ENCODE peak calls at places on chromosomes 5 and 9, in five cellular contexts. One of them, this sample, is unnamed.

GRCh38 chr9:115524467-115525059 is 406.6 kb upstream of the TNC start:
- DNase-seq in NCI-H1694 treated with DMSO at 0.1 percent for 48 hours: peak
- DNase-seq in C1 segment of cervical spinal cord: no peak
- DNase-seq in mesenchymal stem cell: peak
- DNase-seq in NCI-H1417: peak
- DNase-seq in this sample: peak

GRCh38 chr5:145539201-145539600 is 295.9 kb downstream of the PRELID2 start:
- DNase-seq in NCI-H1417: no peak
- DNase-seq in C1 segment of cervical spinal cord: no peak
- DNase-seq in NCI-H1694 treated with DMSO at 0.1 percent for 48 hours: no peak
- DNase-seq in mesenchymal stem cell: no peak
- DNase-seq in this sample: no peak

GRCh38 chr9:109745335-109746283 is 34.4 kb upstream of the PALM2AKAP2 start:
- DNase-seq in NCI-H1417: peak
- DNase-seq in NCI-H1694 treated with DMSO at 0.1 percent for 48 hours: no peak
- DNase-seq in mesenchymal stem cell: peak
- DNase-seq in C1 segment of cervical spinal cord: no peak
- DNase-seq in this sample: no peak

GRCh38 chr5:174414315-174414710 is 310.1 kb upstream of the MSX2 start:
- DNase-seq in C1 segment of cervical spinal cord: no peak
- DNase-seq in mesenchymal stem cell: no peak
- DNase-seq in NCI-H1417: no peak
- DNase-seq in NCI-H1694 treated with DMSO at 0.1 percent for 48 hours: no peak
- DNase-seq in this sample: no peak

GRCh38 chr9:131179561-131180219 is 54.3 kb downstream of the NUP214 start:
- DNase-seq in NCI-H1417: no peak
- DNase-seq in C1 segment of cervical spinal cord: no peak
- DNase-seq in NCI-H1694 treated with DMSO at 0.1 percent for 48 hours: no peak
- DNase-seq in mesenchymal stem cell: peak
- DNase-seq in this sample: no peak

GRCh38 chr5:123844873-123845272 is 332.9 kb downstream of the CSNK1G3 start:
- DNase-seq in mesenchymal stem cell: peak
- DNase-seq in C1 segment of cervical spinal cord: no peak
- DNase-seq in NCI-H1417: no peak
- DNase-seq in NCI-H1694 treated with DMSO at 0.1 percent for 48 hours: no peak
- DNase-seq in this sample: no peak

GRCh38 chr5:57719216-57719615 is 236.6 kb upstream of the ACTBL2 start:
- DNase-seq in NCI-H1694 treated with DMSO at 0.1 percent for 48 hours: no peak
- DNase-seq in NCI-H1417: no peak
- DNase-seq in mesenchymal stem cell: no peak
- DNase-seq in C1 segment of cervical spinal cord: no peak
- DNase-seq in this sample: no peak

GRCh38 chr9:136695955-136696354 is 8.7 kb upstream of the AGPAT2 start:
- DNase-seq in NCI-H1417: peak
- DNase-seq in C1 segment of cervical spinal cord: no peak
- DNase-seq in NCI-H1694 treated with DMSO at 0.1 percent for 48 hours: no peak
- DNase-seq in mesenchymal stem cell: no peak
- DNase-seq in this sample: no peak

GRCh38 chr5:129904102-129904666 is at the start of gene CHSY3:
- DNase-seq in NCI-H1417: peak
- DNase-seq in NCI-H1694 treated with DMSO at 0.1 percent for 48 hours: no peak
- DNase-seq in mesenchymal stem cell: peak
- DNase-seq in C1 segment of cervical spinal cord: peak
- DNase-seq in this sample: peak

GRCh38 chr5:42650111-42650510 is 106.5 kb upstream of the CCDC152 start:
- DNase-seq in mesenchymal stem cell: no peak
- DNase-seq in C1 segment of cervical spinal cord: no peak
- DNase-seq in NCI-H1417: no peak
- DNase-seq in NCI-H1694 treated with DMSO at 0.1 percent for 48 hours: no peak
- DNase-seq in this sample: no peak

GRCh38 chr5:5203441-5203840 is 63.3 kb downstream of the ADAMTS16 start:
- DNase-seq in C1 segment of cervical spinal cord: no peak
- DNase-seq in NCI-H1694 treated with DMSO at 0.1 percent for 48 hours: no peak
- DNase-seq in mesenchymal stem cell: no peak
- DNase-seq in NCI-H1417: no peak
- DNase-seq in this sample: no peak

GRCh38 chr5:36607114-36607561 is 732 bp downstream of the SLC1A3 start:
- DNase-seq in C1 segment of cervical spinal cord: no peak
- DNase-seq in mesenchymal stem cell: peak
- DNase-seq in NCI-H1694 treated with DMSO at 0.1 percent for 48 hours: no peak
- DNase-seq in NCI-H1417: peak
- DNase-seq in this sample: no peak

GRCh38 chr5:57128325-57128724 is 45.5 kb upstream of the GPBP1 start:
- DNase-seq in C1 segment of cervical spinal cord: no peak
- DNase-seq in mesenchymal stem cell: no peak
- DNase-seq in NCI-H1694 treated with DMSO at 0.1 percent for 48 hours: no peak
- DNase-seq in NCI-H1417: no peak
- DNase-seq in this sample: no peak

GRCh38 chr5:11000517-11001353 is 239.7 kb upstream of the DAP start:
- DNase-seq in mesenchymal stem cell: no peak
- DNase-seq in NCI-H1417: no peak
- DNase-seq in NCI-H1694 treated with DMSO at 0.1 percent for 48 hours: no peak
- DNase-seq in C1 segment of cervical spinal cord: no peak
- DNase-seq in this sample: no peak

GRCh38 chr5:68225188-68225910 is 9.8 kb downstream of the PIK3R1 start:
- DNase-seq in NCI-H1417: no peak
- DNase-seq in NCI-H1694 treated with DMSO at 0.1 percent for 48 hours: no peak
- DNase-seq in mesenchymal stem cell: peak
- DNase-seq in C1 segment of cervical spinal cord: no peak
- DNase-seq in this sample: no peak

GRCh38 chr5:647311-647710 is 35.2 kb downstream of the CEP72 start:
- DNase-seq in C1 segment of cervical spinal cord: no peak
- DNase-seq in NCI-H1694 treated with DMSO at 0.1 percent for 48 hours: no peak
- DNase-seq in NCI-H1417: no peak
- DNase-seq in mesenchymal stem cell: no peak
- DNase-seq in this sample: no peak

GRCh38 chr9:111886983-111887718 is 9.5 kb upstream of the UGCG start:
- DNase-seq in mesenchymal stem cell: no peak
- DNase-seq in C1 segment of cervical spinal cord: no peak
- DNase-seq in NCI-H1417: no peak
- DNase-seq in NCI-H1694 treated with DMSO at 0.1 percent for 48 hours: no peak
- DNase-seq in this sample: no peak

GRCh38 chr9:125748511-125749099 is 1.4 kb downstream of the PBX3 start:
- DNase-seq in C1 segment of cervical spinal cord: peak
- DNase-seq in NCI-H1417: peak
- DNase-seq in mesenchymal stem cell: peak
- DNase-seq in NCI-H1694 treated with DMSO at 0.1 percent for 48 hours: no peak
- DNase-seq in this sample: no peak

GRCh38 chr9:107068581-107068980 is 205.6 kb downstream of the ZNF462 start:
- DNase-seq in NCI-H1417: no peak
- DNase-seq in mesenchymal stem cell: no peak
- DNase-seq in NCI-H1694 treated with DMSO at 0.1 percent for 48 hours: no peak
- DNase-seq in C1 segment of cervical spinal cord: no peak
- DNase-seq in this sample: no peak

GRCh38 chr5:67447732-67448131 is 251.1 kb upstream of the CD180 start:
- DNase-seq in NCI-H1417: no peak
- DNase-seq in NCI-H1694 treated with DMSO at 0.1 percent for 48 hours: no peak
- DNase-seq in mesenchymal stem cell: no peak
- DNase-seq in C1 segment of cervical spinal cord: no peak
- DNase-seq in this sample: no peak

GRCh38 chr5:1926071-1926440 is 43.3 kb upstream of the IRX4 start:
- DNase-seq in NCI-H1694 treated with DMSO at 0.1 percent for 48 hours: no peak
- DNase-seq in C1 segment of cervical spinal cord: no peak
- DNase-seq in NCI-H1417: no peak
- DNase-seq in mesenchymal stem cell: no peak
- DNase-seq in this sample: no peak

GRCh38 chr9:108838017-108838416 is 17.8 kb downstream of the ACTL7B start:
- DNase-seq in NCI-H1417: no peak
- DNase-seq in C1 segment of cervical spinal cord: no peak
- DNase-seq in mesenchymal stem cell: peak
- DNase-seq in NCI-H1694 treated with DMSO at 0.1 percent for 48 hours: no peak
- DNase-seq in this sample: no peak

GRCh38 chr9:124665391-124666058 is 105.6 kb downstream of the NR6A1 start:
- DNase-seq in mesenchymal stem cell: peak
- DNase-seq in NCI-H1694 treated with DMSO at 0.1 percent for 48 hours: no peak
- DNase-seq in C1 segment of cervical spinal cord: no peak
- DNase-seq in NCI-H1417: no peak
- DNase-seq in this sample: no peak

GRCh38 chr5:148205044-148205813 is 2.4 kb downstream of the SPINK6 start:
- DNase-seq in C1 segment of cervical spinal cord: no peak
- DNase-seq in mesenchymal stem cell: no peak
- DNase-seq in NCI-H1694 treated with DMSO at 0.1 percent for 48 hours: no peak
- DNase-seq in NCI-H1417: no peak
- DNase-seq in this sample: no peak

GRCh38 chr5:175778951-175779475 is 92.4 kb upstream of the CPLX2 start:
- DNase-seq in mesenchymal stem cell: no peak
- DNase-seq in C1 segment of cervical spinal cord: no peak
- DNase-seq in NCI-H1417: peak
- DNase-seq in NCI-H1694 treated with DMSO at 0.1 percent for 48 hours: peak
- DNase-seq in this sample: peak